ENCODE peak calls at places on chromosomes 13 and 19, in six cellular contexts. P, Z, A, T, S and E are unnamed samples.

GRCh38 chr13:65638572-65639168 is 1591.5 kb downstream of the PCDH9 start:
- DNase-seq in Z (peak), S (peak), T (peak), P (peak), A (no peak), E (peak)

GRCh38 chr19:40348961-40349507 is 539 bp downstream of the PLD3 start:
- DNase-seq in Z (peak), P (peak), S (peak), T (peak), A (no peak), E (no peak)

GRCh38 chr13:72864142-72865035 is 82.5 kb downstream of the PIBF1 start:
- DNase-seq in Z (peak), T (no peak), S (no peak), A (peak), P (no peak), E (no peak)

GRCh38 chr19:52148256-52148655 is 8.5 kb upstream of the ZNF616 start:
- DNase-seq in S (no peak), A (no peak), P (no peak), T (no peak), Z (no peak), E (no peak)

GRCh38 chr13:71751074-71751473 is 115.9 kb downstream of the DACH1 start:
- DNase-seq in P (no peak), Z (no peak), T (no peak), A (no peak), S (no peak), E (no peak)

GRCh38 chr19:55720214-55720746 is 17.9 kb downstream of the NLRP9 start:
- DNase-seq in Z (no peak), P (no peak), A (no peak), S (no peak), T (no peak), E (no peak)

GRCh38 chr13:109151696-109152095 is 522.3 kb downstream of the MYO16 start:
- DNase-seq in Z (no peak), A (no peak), S (no peak), P (no peak), T (no peak), E (no peak)

GRCh38 chr13:29566864-29567263 is 28.6 kb downstream of the SLC7A1 start:
- DNase-seq in S (no peak), P (no peak), T (no peak), A (no peak), Z (no peak), E (no peak)

GRCh38 chr13:31322025-31322424 is 122.2 kb downstream of the B3GLCT start:
- DNase-seq in A (no peak), S (no peak), Z (peak), P (no peak), T (no peak), E (no peak)

GRCh38 chr13:111278258-111278657 is 42.2 kb upstream of the TEX29 start:
- DNase-seq in P (no peak), S (no peak), Z (no peak), T (no peak), A (no peak), E (no peak)

GRCh38 chr19:3162418-3163229 is 15.9 kb upstream of the S1PR4 start:
- DNase-seq in S (peak), T (peak), A (no peak), P (peak), Z (no peak), E (no peak)
- TF ChIP-seq BHLHE40 in S (no peak), T (no peak), A (no peak), P (no peak), Z (no peak), E (no peak)

GRCh38 chr13:75399879-75400217 is 82.1 kb downstream of the TBC1D4 start:
- DNase-seq in A (no peak), P (no peak), T (no peak), Z (no peak), S (no peak), E (no peak)
- TF ChIP-seq BHLHE40 in A (no peak), P (no peak), T (no peak), Z (no peak), S (no peak), E (no peak)

GRCh38 chr19:19575411-19575810 is 37.3 kb downstream of the CILP2 start:
- DNase-seq in S (no peak), Z (no peak), T (no peak), A (no peak), P (no peak), E (no peak)

GRCh38 chr19:19580417-19580816 is 38.1 kb downstream of the PBX4 start:
- DNase-seq in P (no peak), Z (no peak), T (no peak), A (no peak), S (no peak), E (no peak)

GRCh38 chr19:19581391-19581790 is 37.1 kb downstream of the PBX4 start:
- DNase-seq in A (no peak), T (no peak), S (no peak), P (no peak), Z (no peak), E (no peak)

GRCh38 chr19:19579533-19580361 is 38.7 kb downstream of the PBX4 start:
- DNase-seq in Z (no peak), P (no peak), T (no peak), A (no peak), S (no peak), E (no peak)

DNA sequence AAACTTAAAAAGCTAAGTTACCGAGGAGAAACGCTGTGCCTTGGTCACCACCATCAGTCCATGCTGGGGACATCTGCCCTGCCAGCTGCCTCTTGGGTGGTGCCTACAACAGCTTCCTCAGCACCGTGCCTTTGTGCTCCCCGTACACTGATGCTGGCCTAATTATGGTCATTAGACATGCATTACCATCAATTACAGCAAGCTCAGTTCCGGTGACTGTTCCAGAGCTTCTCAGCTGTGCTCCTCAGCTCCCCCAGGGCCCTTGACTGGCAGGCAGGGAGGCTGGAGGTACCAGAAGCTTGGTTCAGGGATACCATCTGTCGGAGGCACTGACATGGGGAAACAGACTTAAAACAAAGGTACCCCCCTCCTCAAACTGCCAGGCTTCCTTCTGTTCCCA is 40.2 kb downstream of the CILP2 start:
- DNase-seq in P (no peak), S (no peak), A (no peak), T (no peak), Z (no peak), E (no peak)
- TF ChIP-seq BHLHE40 in P (no peak), S (no peak), A (no peak), T (no peak), Z (no peak), E (no peak)

DNA sequence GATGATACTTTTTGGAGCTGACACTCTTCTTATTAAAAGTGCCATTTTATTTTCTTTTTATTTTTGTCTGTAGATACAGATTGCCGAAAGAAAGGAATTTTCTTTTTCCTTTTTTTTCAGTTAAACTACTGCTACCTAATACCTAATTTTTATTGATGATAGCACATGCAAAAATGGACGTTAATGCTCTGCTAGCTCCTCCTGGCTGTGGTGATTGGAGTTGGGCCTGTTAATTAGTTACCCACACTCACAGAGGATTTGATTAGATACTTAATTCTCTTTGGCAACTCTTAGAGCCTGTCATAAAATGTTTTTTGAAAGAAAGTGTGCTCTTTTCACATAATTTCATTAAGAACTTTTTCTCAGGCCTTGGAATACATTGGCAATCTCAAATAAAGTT is 366.8 kb downstream of the DCT start:
- DNase-seq in S (no peak), A (no peak), Z (no peak), T (no peak), P (no peak), E (no peak)
- TF ChIP-seq BHLHE40 in S (no peak), A (no peak), Z (no peak), T (no peak), P (no peak), E (no peak)

GRCh38 chr19:46189971-46190335 is 39.6 kb upstream of the IGFL1 start:
- DNase-seq in S (peak), P (no peak), A (no peak), Z (no peak), T (no peak), E (no peak)

GRCh38 chr19:46182476-46182875 is 34.4 kb downstream of the IGFL2 start:
- DNase-seq in S (no peak), T (no peak), P (no peak), A (no peak), Z (no peak), E (no peak)

GRCh38 chr19:46190489-46190888 is 39.1 kb upstream of the IGFL1 start:
- DNase-seq in S (no peak), Z (no peak), P (no peak), T (no peak), A (no peak), E (no peak)

GRCh38 chr19:46186101-46186716 is 38.2 kb downstream of the IGFL2 start:
- DNase-seq in A (no peak), P (no peak), Z (no peak), S (no peak), T (no peak), E (no peak)

DNA sequence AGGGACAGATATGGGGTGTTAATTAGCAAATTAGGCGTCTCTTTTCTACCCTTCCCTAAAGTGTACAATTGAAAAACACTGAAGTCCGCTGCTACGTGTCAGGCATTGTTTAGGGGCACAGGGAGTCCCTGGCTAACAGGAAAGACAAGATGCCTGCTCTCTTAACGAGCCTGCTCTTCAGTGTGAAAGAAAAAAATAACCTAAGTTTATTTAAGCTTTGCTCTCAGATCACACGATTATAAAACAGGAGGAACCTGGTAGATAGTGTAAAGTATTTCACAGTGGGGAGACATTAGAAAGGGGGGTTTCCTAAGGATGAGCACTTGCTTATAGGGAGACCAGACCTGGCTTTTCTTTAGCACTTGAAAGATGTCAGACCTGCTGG is 38.7 kb downstream of the IGFL2 start:
- DNase-seq in T (no peak), A (no peak), Z (no peak), S (no peak), P (no peak), E (no peak)
- TF ChIP-seq BHLHE40 in T (no peak), A (no peak), Z (no peak), S (no peak), P (no peak), E (no peak)